ENCODE peak calls at places on chromosomes 12 and 14, in eight cellular contexts. J is GM13977; T is suprapubic skin; P is NB4; W is OCI-LY7; H is dorsolateral prefrontal cortex; A is CD8-positive, alpha-beta T cell; S is cardiac muscle cell. C is an unnamed sample.

GRCh38 chr12:108302471-108303311 is 36.4 kb downstream of the CMKLR1 start:
- DNase-seq in J (no peak), T (peak; percentile 92), P (no peak), W (no peak), H (no peak), A (no peak), S (no peak), C (no peak)

GRCh38 chr12:89574736-89575208 is 48.9 kb upstream of the POC1B start:
- DNase-seq in J (no peak), T (no peak), P (peak; percentile 88), W (peak; percentile 4), H (no peak), A (no peak), S (peak; percentile 23), C (no peak)

GRCh38 chr14:72450473-72451044 is 443.3 kb downstream of the DPF3 start:
- DNase-seq in J (no peak), T (no peak), P (no peak), W (no peak), H (no peak), A (no peak), S (no peak), C (no peak)

GRCh38 chr14:26528415-26529182 is 69.2 kb downstream of the NOVA1 start:
- DNase-seq in J (no peak), T (no peak), P (no peak), W (no peak), H (no peak), A (no peak), S (no peak), C (no peak)

GRCh38 chr12:124601699-124602098 is 34.3 kb upstream of the NCOR2 start:
- DNase-seq in J (no peak), T (no peak), P (no peak), W (no peak), H (no peak), A (no peak), S (no peak), C (no peak)

GRCh38 chr12:44876554-44877275 is 600 bp upstream of the NELL2 start:
- DNase-seq in J (peak; percentile 44), T (no peak), P (no peak), W (peak; percentile 22), H (no peak), A (peak; percentile 32), S (peak; percentile 86), C (peak; percentile 59)

GRCh38 chr12:94183702-94184379 is 35.5 kb downstream of the PLXNC1 start:
- DNase-seq in J (no peak), T (no peak), P (no peak), W (no peak), H (no peak), A (no peak), S (no peak), C (no peak)

GRCh38 chr12:88985011-88985410 is 367.3 kb downstream of the DUSP6 start:
- DNase-seq in J (no peak), T (no peak), P (no peak), W (no peak), H (no peak), A (no peak), S (no peak), C (no peak)

GRCh38 chr14:31263485-31264133 is 56.0 kb upstream of the HECTD1 start:
- DNase-seq in J (no peak), T (peak; percentile 80), P (no peak), W (no peak), H (no peak), A (no peak), S (no peak), C (no peak)

GRCh38 chr14:36656769-36657408 is 4.8 kb upstream of the PAX9 start:
- DNase-seq in J (peak; percentile 18), T (peak; percentile 57), P (peak; percentile 32), W (no peak), H (no peak), A (no peak), S (no peak), C (no peak)

GRCh38 chr12:20214286-20214685 is 154.1 kb upstream of the PDE3A start:
- DNase-seq in J (no peak), T (no peak), P (no peak), W (no peak), H (no peak), A (no peak), S (no peak), C (no peak)

GRCh38 chr12:74624206-74624605 is 86.6 kb downstream of the ATXN7L3B start:
- DNase-seq in J (no peak), T (no peak), P (no peak), W (no peak), H (no peak), A (no peak), S (no peak), C (no peak)

DNA sequence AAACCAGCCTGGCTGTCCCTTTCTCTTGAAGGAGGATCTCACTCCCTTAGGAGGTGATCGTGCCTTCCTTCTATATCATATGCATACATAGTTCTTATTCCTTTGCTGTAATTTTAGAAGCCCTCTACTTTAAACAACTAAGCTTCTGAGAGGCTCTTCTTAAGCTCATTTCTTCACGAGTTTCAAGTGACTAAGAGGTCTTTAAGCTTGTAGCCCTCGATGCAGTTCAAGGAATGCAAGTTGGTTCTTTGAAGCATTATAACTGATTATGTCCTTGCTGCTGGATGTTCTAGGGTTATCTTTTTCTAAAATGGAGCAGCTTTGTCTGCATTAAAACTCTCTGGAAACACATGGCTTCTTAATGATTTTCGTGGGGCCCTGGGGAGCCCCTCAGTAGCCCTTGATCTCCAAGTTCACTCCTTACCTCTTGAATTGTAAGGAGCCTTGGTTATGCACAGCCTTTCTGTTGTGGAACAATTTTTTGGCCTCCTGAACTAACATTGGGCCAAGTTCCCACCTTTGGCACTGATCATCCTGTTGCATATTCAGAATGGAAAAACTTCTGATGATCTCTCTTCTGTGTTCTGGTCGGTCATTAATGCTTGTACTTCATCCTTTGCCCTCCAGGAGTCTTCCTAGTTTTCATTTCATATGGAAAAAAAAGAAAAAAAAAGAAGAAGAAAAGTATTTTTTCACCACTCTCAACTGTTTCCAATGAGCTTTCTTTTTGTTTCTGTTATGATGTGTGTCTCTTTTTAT is 12.6 kb downstream of the RASSF8 start:
- DNase-seq in J (no peak), T (no peak), P (no peak), W (no peak), H (no peak), A (no peak), S (no peak), C (no peak)
- TF ChIP-seq CTCF in J (no peak), T (no peak), P (no peak), W (no peak), H (no peak), A (no peak), S (peak; percentile 31), C (peak; percentile 44)

GRCh38 chr14:61898568-61898967 is 136.3 kb downstream of the SNAPC1 start:
- DNase-seq in J (no peak), T (no peak), P (no peak), W (no peak), H (no peak), A (no peak), S (no peak), C (no peak)

GRCh38 chr14:61891251-61891650 is 129.0 kb downstream of the SNAPC1 start:
- DNase-seq in J (no peak), T (no peak), P (no peak), W (no peak), H (no peak), A (no peak), S (no peak), C (peak; percentile 20)

GRCh38 chr14:61891810-61892209 is 129.6 kb downstream of the SNAPC1 start:
- DNase-seq in J (no peak), T (no peak), P (no peak), W (no peak), H (no peak), A (no peak), S (no peak), C (no peak)

GRCh38 chr14:61893371-61893940 is 131.2 kb downstream of the SNAPC1 start:
- DNase-seq in J (no peak), T (no peak), P (no peak), W (no peak), H (no peak), A (no peak), S (no peak), C (no peak)

GRCh38 chr14:61894452-61895077 is 132.3 kb downstream of the SNAPC1 start:
- DNase-seq in J (peak; percentile 54), T (no peak), P (peak; percentile 64), W (peak; percentile 80), H (peak; percentile 75), A (peak; percentile 34), S (peak; percentile 88), C (peak; percentile 71)
- TF ChIP-seq CTCF in J (peak; percentile 81), T (peak; percentile 27), P (peak; percentile 80), W (peak; percentile 96), H (peak; percentile 50), A (peak; percentile 55), S (peak; percentile 86), C (peak; percentile 71)

DNA sequence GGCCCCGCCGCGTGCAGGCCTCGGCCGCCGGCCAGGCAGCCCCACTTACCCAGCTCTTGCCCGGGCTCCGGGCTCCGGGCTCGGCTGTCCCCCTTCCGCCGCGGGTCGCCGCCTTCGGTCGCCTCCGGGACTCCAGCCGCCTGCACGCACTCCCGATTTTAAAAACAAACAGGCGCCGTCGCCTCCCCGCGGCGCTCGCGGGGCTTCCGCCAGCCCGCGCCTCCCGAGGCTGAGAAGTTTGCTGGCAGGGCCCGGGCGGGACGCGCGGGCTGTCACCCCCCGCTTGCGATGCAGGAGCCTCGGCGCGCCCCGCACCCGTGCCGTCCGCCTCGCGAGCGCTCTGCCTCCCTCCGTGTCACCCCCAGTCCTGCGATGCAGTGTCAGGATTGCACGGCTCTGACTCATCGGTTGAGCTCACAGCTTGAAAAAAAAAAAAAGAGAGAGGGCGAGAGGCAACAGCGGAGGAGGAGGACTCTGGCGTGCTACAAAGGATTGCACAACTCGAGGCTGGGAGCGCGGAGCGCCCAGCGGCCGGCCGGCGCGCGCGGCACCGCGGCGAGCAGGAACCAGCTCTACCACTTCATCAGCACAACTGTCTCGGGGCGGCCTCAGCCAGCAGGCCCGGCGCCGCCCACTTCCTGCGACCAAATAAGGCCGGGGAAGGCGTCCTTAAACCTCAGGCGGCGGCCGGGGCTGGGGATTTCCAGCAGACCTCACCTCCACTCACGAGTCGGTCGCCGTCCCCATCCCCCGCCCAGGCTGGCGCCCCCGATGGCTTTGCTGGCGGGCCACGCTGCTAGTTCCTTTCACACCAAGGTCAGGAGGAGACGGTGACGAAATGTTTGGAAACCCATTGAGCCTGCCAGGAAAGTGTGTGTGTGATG is 45.8 kb upstream of the PNMA1 start:
- DNase-seq in J (peak; percentile 94), T (peak; percentile 97), P (peak; percentile 99), W (peak; percentile 96), H (peak; percentile 94), A (peak; percentile 93), S (peak; percentile 96), C (peak; percentile 90)
- TF ChIP-seq CTCF in J (peak; percentile 12), T (no peak), P (no peak), W (peak; percentile 37), H (no peak), A (peak; percentile 16), S (no peak), C (peak; percentile 32)

DNA sequence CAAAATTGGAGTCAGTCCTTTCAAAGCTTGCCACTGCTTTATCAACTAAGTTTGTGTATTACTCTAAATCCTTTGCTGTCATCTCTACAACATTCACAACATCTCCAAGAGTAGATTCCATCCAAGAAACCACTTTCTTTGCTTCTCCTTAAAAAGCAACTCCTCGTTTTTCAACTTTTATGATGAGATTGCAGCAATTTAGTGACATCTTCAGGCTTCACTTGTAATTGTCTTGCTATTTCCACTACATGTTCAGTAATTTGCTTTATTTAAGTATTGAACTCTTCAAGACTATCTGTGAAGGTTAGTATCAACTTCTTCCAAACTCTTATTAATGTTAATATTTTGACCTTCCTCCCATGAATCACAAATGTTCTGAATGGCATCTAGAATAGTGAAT is 747.9 kb downstream of the TMTC2 start:
- DNase-seq in J (no peak), T (no peak), P (peak; percentile 29), W (no peak), H (no peak), A (no peak), S (no peak), C (no peak)
- TF ChIP-seq CTCF in J (no peak), T (no peak), P (no peak), W (no peak), H (no peak), A (no peak), S (no peak), C (no peak)

GRCh38 chr12:115910057-115910456 is 367.4 kb downstream of the MED13L start:
- DNase-seq in J (no peak), T (no peak), P (no peak), W (no peak), H (no peak), A (no peak), S (peak; percentile 38), C (no peak)
- TF ChIP-seq CTCF in J (no peak), T (no peak), P (no peak), W (no peak), H (no peak), A (no peak), S (no peak), C (no peak)

C was measured in endothelial cell.